ENCODE peak calls at places on chromosomes 4 and X, in five cellular contexts. I is A549, D is body of pancreas, M is upper lobe of left lung, P is H54. O is an unnamed sample.

GRCh38 chr4:83340692-83341343 is 6.2 kb upstream of the HPSE start:
- DNase-seq in P (no peak), M (no peak), D (no peak), I (no peak), O (no peak)

GRCh38 chr4:168877407-168877778 is 132.7 kb downstream of the CBR4 start:
- DNase-seq in P (no peak), D (no peak), I (no peak), M (no peak), O (no peak)

GRCh38 chrX:153862369-153863250 is 23.4 kb downstream of the L1CAM start:
- DNase-seq in I (no peak), D (no peak), P (no peak), M (no peak), O (no peak)

GRCh38 chr4:3497554-3498389 is 34.5 kb downstream of the LRPAP1 start:
- DNase-seq in P (no peak), D (no peak), M (peak; percentile 68), I (no peak), O (no peak)

GRCh38 chr4:1578968-1579833 is 104.9 kb downstream of the FAM53A start:
- DNase-seq in D (peak; percentile 66), I (peak; percentile 72), M (peak; percentile 95), P (peak; percentile 88), O (peak; percentile 70)

GRCh38 chrX:27600686-27601085 is 10.5 kb downstream of the DCAF8L2 start:
- DNase-seq in I (no peak), D (no peak), M (no peak), P (no peak), O (no peak)

GRCh38 chr4:73620115-73620792 is at the start of gene RASSF6:
- DNase-seq in D (peak; percentile 87), I (no peak), M (peak; percentile 94), P (no peak), O (no peak)

GRCh38 chr4:110926841-110927400 is 304.0 kb upstream of the PITX2 start:
- DNase-seq in M (no peak), D (no peak), P (no peak), I (no peak), O (no peak)

GRCh38 chr4:105895609-105896460 is 564 bp downstream of the NPNT start:
- DNase-seq in M (peak; percentile 88), D (peak; percentile 48), P (no peak), I (peak; percentile 6), O (peak; percentile 12)

GRCh38 chrX:25191403-25191802 is 175.6 kb upstream of the ARX start:
- DNase-seq in D (no peak), I (peak; percentile 7), M (no peak), P (no peak), O (no peak)

GRCh38 chr4:73853246-73853704 is at the start of gene PF4V1:
- DNase-seq in I (no peak), M (peak; percentile 85), P (no peak), D (peak; percentile 43), O (no peak)

GRCh38 chr4:11589676-11590075 is 161.0 kb upstream of the HS3ST1 start:
- DNase-seq in D (no peak), I (no peak), M (no peak), P (no peak), O (no peak)

GRCh38 chrX:17278961-17279360 is 96.0 kb upstream of the NHS start:
- DNase-seq in P (no peak), D (no peak), M (no peak), I (no peak), O (no peak)

GRCh38 chr4:128517739-128518510 is 230.3 kb upstream of the PGRMC2 start:
- DNase-seq in D (peak; percentile 62), M (no peak), P (peak; percentile 40), I (peak; percentile 81), O (peak; percentile 68)

GRCh38 chr4:67087897-67088296 is 457.4 kb downstream of the CENPC start:
- DNase-seq in I (no peak), M (no peak), D (peak; percentile 35), P (peak; percentile 1), O (no peak)

GRCh38 chr4:38860788-38861424 is 4.3 kb upstream of the TLR6 start:
- DNase-seq in D (peak; percentile 55), P (no peak), I (peak; percentile 42), M (no peak), O (no peak)

GRCh38 chr4:95409127-95409526 is 139.6 kb downstream of the UNC5C start:
- DNase-seq in I (no peak), M (no peak), D (no peak), P (no peak), O (no peak)

GRCh38 chrX:150508018-150508417 is 60.4 kb upstream of the MTM1 start:
- DNase-seq in M (no peak), D (no peak), P (no peak), I (no peak), O (no peak)

GRCh38 chrX:150509703-150510102 is 58.7 kb upstream of the MTM1 start:
- DNase-seq in P (no peak), M (no peak), D (no peak), I (no peak), O (no peak)

GRCh38 chrX:150506486-150506885 is 61.9 kb upstream of the MTM1 start:
- DNase-seq in I (no peak), M (no peak), D (peak; percentile 38), P (no peak), O (no peak)

GRCh38 chrX:150507251-150507856 is 61.1 kb upstream of the MTM1 start:
- DNase-seq in D (peak; percentile 53), I (no peak), P (no peak), M (peak; percentile 34), O (no peak)

GRCh38 chrX:150508461-150509367 is 59.7 kb upstream of the MTM1 start:
- DNase-seq in P (no peak), M (peak; percentile 36), D (peak; percentile 86), I (no peak), O (peak; percentile 58)
- TF ChIP-seq POLR2A in P (no peak), M (no peak), D (peak; percentile 52), I (no peak), O (no peak)

GRCh38 chrX:45767021-45767491 is 566.4 kb upstream of the DIPK2B start:
- DNase-seq in I (no peak), P (no peak), D (no peak), M (no peak), O (no peak)
- TF ChIP-seq POLR2A in I (no peak), P (no peak), D (no peak), M (no peak), O (no peak)

DNA sequence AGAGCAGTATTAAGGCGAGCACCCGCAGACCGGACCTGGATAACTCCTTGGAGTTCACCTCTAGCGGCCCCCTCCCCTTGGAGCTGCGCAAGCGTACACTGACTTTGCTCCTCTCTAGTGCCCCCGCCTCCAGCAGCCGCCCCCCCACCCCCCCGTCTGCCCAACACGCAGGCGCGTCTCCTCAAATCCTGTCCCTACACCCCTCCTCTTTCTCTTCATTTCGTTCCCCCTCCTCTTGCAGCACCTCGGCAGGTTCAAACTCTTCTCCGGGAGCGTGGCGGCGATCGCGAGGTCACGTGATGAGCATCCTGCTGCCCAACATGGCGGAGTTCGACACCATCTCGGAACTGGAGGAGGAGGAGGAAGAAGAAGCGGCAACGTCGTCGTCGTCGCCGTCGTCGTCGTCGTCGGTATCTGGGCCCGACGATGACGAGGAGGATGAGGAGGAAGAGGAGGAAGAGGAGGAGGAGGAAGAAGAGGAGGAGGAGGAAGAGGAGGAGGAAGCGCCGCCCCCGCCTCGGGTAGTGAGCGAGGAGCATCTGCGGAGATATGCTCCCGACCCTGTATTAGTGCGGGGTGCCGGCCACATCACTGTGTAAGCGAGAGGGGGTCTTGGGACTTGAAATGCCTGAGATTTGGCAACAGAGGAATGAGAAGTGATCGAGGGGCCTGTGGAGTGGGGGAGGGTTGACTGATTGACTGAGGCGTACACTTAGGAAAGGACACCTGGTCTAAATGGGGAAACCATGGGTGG is at the start of gene CHIC1:
- DNase-seq in P (peak; percentile 33), D (peak; percentile 63), M (peak; percentile 88), I (peak; percentile 59), O (peak; percentile 66)
- TF ChIP-seq POLR2A in P (peak; percentile 71), D (peak; percentile 54), M (no peak), I (peak; percentile 67), O (peak; percentile 21)

GRCh38 chrX:14872851-14873675 is at the start of the genes FANCB and MOSPD2:
- DNase-seq in P (peak; percentile 40), I (peak; percentile 82), M (peak; percentile 97), D (peak; percentile 94), O (peak; percentile 94)
- TF ChIP-seq POLR2A in P (peak; percentile 73), I (peak; percentile 45), M (peak; percentile 74), D (peak; percentile 66), O (peak; percentile 29)

GRCh38 chrX:150898343-150899190 is at the start of gene CD99L2:
- DNase-seq in D (peak; percentile 88), I (peak; percentile 66), P (peak; percentile 84), M (peak; percentile 99), O (peak; percentile 84)
- TF ChIP-seq POLR2A in D (peak; percentile 57), I (peak; percentile 64), P (peak; percentile 51), M (peak; percentile 55), O (no peak)

GRCh38 chr4:80094191-80094590 is 21.2 kb upstream of the ANTXR2 start:
- DNase-seq in I (no peak), D (no peak), P (no peak), M (no peak), O (no peak)
- TF ChIP-seq POLR2A in I (no peak), D (no peak), P (no peak), M (no peak), O (no peak)

DNA sequence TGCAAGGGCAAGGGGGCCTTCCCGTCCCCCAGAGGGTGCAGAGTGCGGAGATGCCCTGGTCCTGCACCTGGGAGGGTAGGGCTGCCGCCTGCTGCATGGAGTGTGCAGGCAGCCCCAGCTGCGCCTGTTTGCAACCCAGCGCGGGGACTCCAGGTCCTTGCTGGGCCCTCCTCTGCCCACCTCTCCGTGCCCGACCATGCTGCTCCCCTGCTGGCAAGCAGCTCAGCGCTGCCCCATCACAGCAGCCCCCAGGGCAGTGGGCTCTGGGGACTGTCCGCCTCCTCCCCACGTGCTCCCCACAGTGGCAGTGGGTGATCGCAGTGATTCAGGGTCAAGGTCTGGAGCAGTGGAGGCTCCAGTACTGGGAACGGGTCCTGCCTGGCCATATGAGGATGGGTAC is 5.0 kb upstream of the FBXW7 start:
- DNase-seq in I (no peak), M (peak; percentile 68), P (no peak), D (no peak), O (no peak)
- TF ChIP-seq POLR2A in I (no peak), M (no peak), P (no peak), D (no peak), O (no peak)

GRCh38 chr4:138677212-138677611 is 338.4 kb upstream of the NOCT start:
- DNase-seq in P (no peak), I (no peak), D (no peak), M (no peak), O (no peak)

GRCh38 chr4:138680251-138680650 is 335.3 kb upstream of the NOCT start:
- DNase-seq in I (no peak), D (no peak), P (no peak), M (no peak), O (no peak)

GRCh38 chr4:138677651-138678202 is 337.9 kb upstream of the NOCT start:
- DNase-seq in M (no peak), P (no peak), I (no peak), D (no peak), O (no peak)

GRCh38 chr4:138678985-138679746 is 336.4 kb upstream of the NOCT start:
- DNase-seq in M (no peak), P (no peak), D (no peak), I (no peak), O (no peak)

GRCh38 chr4:138681000-138681604 is 334.5 kb upstream of the NOCT start:
- DNase-seq in M (no peak), I (peak; percentile 11), D (peak; percentile 84), P (peak; percentile 10), O (peak; percentile 80)
- TF ChIP-seq POLR2A in M (no peak), I (no peak), D (no peak), P (no peak), O (no peak)

O was measured in uterus.